ENCODE peak calls at places on chromosomes 6 and 20, in six cellular contexts. H, D, V, L, U and A are unnamed samples.

GRCh38 chr6:130529569-130530149 is 163.8 kb downstream of the TMEM200A start:
- DNase-seq in V (no peak), U (no peak), H (no peak), D (no peak), L (no peak), A (no peak)

GRCh38 chr6:25404693-25405169 is 125.6 kb downstream of the CARMIL1 start:
- DNase-seq in H (peak), D (no peak), V (no peak), U (no peak), L (no peak), A (no peak)

GRCh38 chr6:83867527-83868161 is 8.2 kb downstream of the CYB5R4 start:
- DNase-seq in U (peak), L (peak), H (no peak), D (no peak), V (peak), A (no peak)

GRCh38 chr20:45346291-45346718 is 1.9 kb downstream of the SDC4 start:
- DNase-seq in H (no peak), D (no peak), U (no peak), L (no peak), V (no peak), A (no peak)

GRCh38 chr6:16849280-16850210 is 88.3 kb upstream of the ATXN1 start:
- DNase-seq in L (peak), V (peak), H (no peak), U (no peak), D (no peak), A (peak)

GRCh38 chr6:137415127-137415833 is 78.9 kb downstream of the OLIG3 start:
- DNase-seq in U (peak), D (peak), L (peak), V (peak), H (no peak), A (peak)

GRCh38 chr20:62010551-62011402 is 54.9 kb downstream of the TAF4 start:
- DNase-seq in U (no peak), V (peak), D (peak), H (peak), L (peak), A (peak)

GRCh38 chr6:88662163-88662580 is 301.2 kb downstream of the RNGTT start:
- DNase-seq in H (peak), V (no peak), D (no peak), U (no peak), L (peak), A (no peak)

GRCh38 chr6:159279790-159280277 is 110.6 kb downstream of the FNDC1 start:
- DNase-seq in U (no peak), L (peak), D (no peak), V (no peak), H (no peak), A (no peak)

GRCh38 chr6:131062245-131063027 is 609 bp downstream of the EPB41L2 start:
- DNase-seq in U (peak), H (no peak), V (no peak), L (no peak), D (peak), A (no peak)

GRCh38 chr20:10508468-10509251 is 73.6 kb downstream of the SLX4IP start:
- DNase-seq in U (no peak), V (no peak), D (no peak), L (peak), H (no peak), A (no peak)

GRCh38 chr6:54896302-54896701 is 49.7 kb downstream of the FAM83B start:
- DNase-seq in H (no peak), V (no peak), D (no peak), L (no peak), U (no peak), A (no peak)

GRCh38 chr6:165850434-165851019 is 187.5 kb upstream of the PDE10A start:
- DNase-seq in V (peak), L (peak), D (peak), U (peak), H (no peak), A (peak)

GRCh38 chr6:110102411-110102810 is 77.1 kb downstream of the WASF1 start:
- DNase-seq in V (no peak), D (no peak), H (no peak), L (no peak), U (no peak), A (no peak)

GRCh38 chr6:110731196-110731595 is 84.1 kb downstream of the CDK19 start:
- DNase-seq in V (no peak), U (no peak), H (no peak), D (no peak), L (no peak), A (no peak)

GRCh38 chr20:1391640-1392442 is 1.0 kb downstream of the FKBP1A start:
- DNase-seq in V (no peak), D (peak), U (peak), L (no peak), H (no peak), A (no peak)

GRCh38 chr6:42336431-42336830 is 115.3 kb downstream of the TRERF1 start:
- DNase-seq in V (no peak), L (no peak), D (no peak), U (no peak), H (no peak), A (no peak)

GRCh38 chr6:42340516-42340915 is 111.2 kb downstream of the TRERF1 start:
- DNase-seq in H (no peak), V (no peak), U (no peak), L (no peak), D (no peak), A (no peak)

GRCh38 chr6:42337985-42338572 is 113.6 kb downstream of the TRERF1 start:
- DNase-seq in L (no peak), V (no peak), H (no peak), D (no peak), U (no peak), A (no peak)

GRCh38 chr6:42339991-42340401 is 111.7 kb downstream of the TRERF1 start:
- DNase-seq in U (no peak), L (no peak), D (no peak), V (no peak), H (peak), A (no peak)

DNA sequence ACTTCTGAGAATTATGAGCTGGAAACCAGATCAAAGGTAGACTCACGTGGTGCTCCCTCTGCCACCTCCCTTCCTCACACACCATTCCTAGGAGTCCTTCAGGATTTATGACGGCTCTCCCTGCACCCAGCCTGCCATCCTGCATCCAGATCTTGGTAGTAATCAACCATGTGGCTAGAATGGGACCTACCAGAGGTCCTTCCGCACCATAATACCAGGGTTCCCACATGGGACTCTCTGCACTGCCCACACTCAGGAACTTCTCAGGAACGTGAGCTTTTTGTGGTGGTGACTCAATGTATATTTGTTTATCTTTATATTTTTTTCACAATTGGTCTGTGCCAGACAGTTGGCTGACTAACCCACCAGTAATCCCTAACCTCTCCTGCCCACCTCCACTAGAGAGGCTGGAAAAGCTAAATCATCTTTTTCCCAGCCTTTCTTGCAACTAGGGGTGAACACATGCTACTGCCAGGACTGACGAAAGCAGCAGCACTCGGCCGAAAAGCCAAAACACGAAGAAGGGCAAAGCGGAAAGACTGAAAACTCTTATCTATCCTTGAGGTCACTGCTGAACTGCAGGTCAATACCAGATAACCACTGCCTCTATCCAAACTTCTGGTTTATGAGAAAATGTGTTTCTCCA is 113.0 kb downstream of the TRERF1 start:
- DNase-seq in V (peak), U (no peak), H (no peak), D (no peak), L (peak), A (peak)
- H3K4me3 ChIP-seq in V (no peak), U (no peak), H (no peak), D (no peak), L (no peak), A (no peak)

GRCh38 chr20:56483970-56484369 is 15.5 kb downstream of the RTF2 start:
- DNase-seq in U (no peak), H (no peak), L (no peak), V (no peak), D (no peak), A (no peak)
- TF ChIP-seq CTCF in U (no peak), H (no peak), L (no peak), V (no peak), D (no peak), A (no peak)

GRCh38 chr20:35741892-35742740 is at the start of gene RBM39:
- DNase-seq in H (peak), D (peak), U (peak), L (peak), V (peak), A (peak)

GRCh38 chr20:35735828-35736470 is 6.1 kb downstream of the RBM39 start:
- DNase-seq in H (no peak), L (no peak), U (no peak), V (no peak), D (no peak), A (no peak)

GRCh38 chr20:35739294-35740163 is 2.5 kb downstream of the RBM39 start:
- DNase-seq in D (no peak), L (peak), V (no peak), H (no peak), U (no peak), A (no peak)

GRCh38 chr20:35737865-35738333 is 4.2 kb downstream of the RBM39 start:
- DNase-seq in H (no peak), D (no peak), V (no peak), L (no peak), U (no peak), A (no peak)

GRCh38 chr20:35738410-35739179 is 3.5 kb downstream of the RBM39 start:
- DNase-seq in V (no peak), D (no peak), L (no peak), U (no peak), H (no peak), A (no peak)
- H3K4me3 ChIP-seq in V (peak), D (no peak), L (peak), U (peak), H (peak), A (no peak)

GRCh38 chr20:17281478-17281877 is 54.6 kb downstream of the PCSK2 start:
- DNase-seq in D (peak), V (no peak), L (peak), H (no peak), U (no peak), A (no peak)
- TF ChIP-seq CTCF in D (no peak), V (peak), L (peak), H (peak), U (peak), A (peak)

GRCh38 chr6:28400122-28400451 is 540 bp upstream of the ZSCAN12 start:
- DNase-seq in D (no peak), H (no peak), L (no peak), V (no peak), U (no peak), A (no peak)
- H3K4me3 ChIP-seq in D (peak), H (peak), L (peak), V (peak), U (peak), A (peak)

GRCh38 chr6:44219815-44220784 is 3.3 kb upstream of the SLC29A1 start:
- DNase-seq in L (no peak), V (no peak), H (no peak), U (no peak), D (no peak), A (no peak)
- TF ChIP-seq CTCF in L (no peak), V (no peak), H (peak), U (no peak), D (no peak), A (no peak)

DNA sequence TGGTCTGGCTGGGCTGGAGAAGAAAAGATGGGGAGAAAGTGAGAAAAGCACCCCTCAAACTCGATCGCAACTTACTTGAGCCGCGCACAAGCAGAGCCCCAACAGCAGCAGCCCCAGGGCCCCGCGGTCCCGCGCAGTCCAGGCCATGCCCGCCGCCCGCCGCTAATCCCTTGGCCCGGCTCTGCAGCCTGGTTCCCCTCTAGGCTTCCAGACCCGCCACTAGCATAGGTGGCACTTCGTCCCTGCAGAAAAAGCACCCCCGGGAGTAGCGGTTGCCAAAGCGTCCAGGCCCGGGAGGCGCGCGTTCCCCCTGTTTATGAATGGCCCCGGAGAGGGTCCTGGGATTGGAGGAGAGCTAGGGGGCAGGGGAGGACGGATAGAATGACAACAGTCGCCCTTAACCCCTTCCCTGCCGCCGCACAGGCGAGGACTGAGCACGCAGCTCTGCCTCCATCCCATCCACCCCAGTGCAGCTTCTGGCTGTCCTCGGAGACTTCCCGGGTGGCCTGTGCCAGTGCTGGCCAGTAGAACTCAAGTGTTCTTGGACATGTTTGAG is 19.9 kb downstream of the COL9A1 start:
- DNase-seq in D (peak), U (no peak), H (no peak), V (no peak), L (no peak), A (no peak)
- H3K4me3 ChIP-seq in D (peak), U (peak), H (no peak), V (no peak), L (no peak), A (no peak)

GRCh38 chr6:167141667-167142432 is 15.9 kb downstream of the GPR31 start:
- DNase-seq in V (no peak), U (peak), D (peak), H (no peak), L (peak), A (no peak)
- TF ChIP-seq CTCF in V (peak), U (peak), D (peak), H (peak), L (peak), A (peak)

DNA sequence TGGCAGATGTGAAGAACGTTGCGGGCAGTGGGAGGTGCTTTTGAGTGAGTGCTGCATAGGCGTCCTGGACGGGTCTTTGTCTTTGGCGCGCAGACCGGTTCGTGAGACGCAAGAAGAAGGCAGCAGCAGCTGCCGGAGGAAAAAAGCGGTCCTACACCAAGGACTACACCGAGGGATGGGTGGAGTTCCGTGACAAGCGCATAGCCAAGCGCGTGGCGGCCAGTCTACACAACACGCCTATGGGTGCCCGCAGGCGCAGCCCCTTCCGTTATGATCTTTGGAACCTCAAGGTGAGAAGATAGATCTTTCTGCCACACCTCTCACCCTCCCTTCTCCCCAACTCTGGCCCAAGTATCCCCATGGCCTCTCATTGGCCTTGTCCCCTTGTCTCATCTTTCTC is 1.1 kb downstream of the ABT1 start:
- DNase-seq in U (peak), V (no peak), H (no peak), L (no peak), D (no peak), A (no peak)
- H3K4me3 ChIP-seq in U (peak), V (peak), H (peak), L (peak), D (peak), A (peak)

DNA sequence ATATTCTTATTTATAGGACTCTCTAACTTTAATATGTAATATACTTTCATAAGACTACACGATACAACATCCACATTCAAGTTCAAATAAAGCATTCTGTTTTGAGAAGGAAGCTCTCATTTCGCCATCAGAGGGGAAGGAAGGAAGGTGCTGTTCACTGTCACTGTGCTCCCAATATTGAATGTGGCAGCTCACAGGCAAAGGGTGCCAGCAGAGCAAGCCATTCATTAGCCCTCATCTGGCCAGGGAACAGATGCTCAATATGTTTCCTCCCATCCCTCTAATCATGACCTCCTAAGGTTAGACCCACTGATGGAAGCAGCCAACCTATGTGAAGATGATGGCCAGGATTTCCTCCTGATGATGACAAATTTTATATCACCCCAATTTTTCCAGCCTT is 154.4 kb downstream of the DST start:
- DNase-seq in D (no peak), V (no peak), H (no peak), U (no peak), L (no peak), A (no peak)
- TF ChIP-seq CTCF in D (no peak), V (no peak), H (no peak), U (no peak), L (no peak), A (no peak)